ENCODE peak calls at places on chromosomes 2 and 18, in nine cellular contexts. One of them, this sample, is unnamed.

GRCh38 chr2:99576775-99577174 is 87.0 kb upstream of the REV1 start:
- DNase-seq in upper lobe of right lung: no peak
- DNase-seq in fibroblast of lung: no peak
- DNase-seq in HL-60: no peak
- DNase-seq in transverse colon: no peak
- DNase-seq in PC-3: no peak
- DNase-seq in A549: no peak
- DNase-seq in spleen: no peak
- DNase-seq in cardiac muscle cell: no peak
- DNase-seq in this sample: no peak

GRCh38 chr2:24613154-24613814 is 122.2 kb downstream of the NCOA1 start:
- DNase-seq in HL-60: peak
- DNase-seq in spleen: no peak
- DNase-seq in fibroblast of lung: peak
- DNase-seq in transverse colon: no peak
- DNase-seq in cardiac muscle cell: peak
- DNase-seq in upper lobe of right lung: no peak
- DNase-seq in PC-3: peak
- DNase-seq in A549: peak
- DNase-seq in this sample: no peak

GRCh38 chr18:59054892-59055291 is 84.8 kb upstream of the SEC11C start:
- DNase-seq in upper lobe of right lung: no peak
- DNase-seq in fibroblast of lung: no peak
- DNase-seq in A549: no peak
- DNase-seq in spleen: no peak
- DNase-seq in cardiac muscle cell: no peak
- DNase-seq in transverse colon: no peak
- DNase-seq in PC-3: peak
- DNase-seq in HL-60: no peak
- DNase-seq in this sample: no peak

GRCh38 chr18:35024965-35025364 is 16.2 kb upstream of the MAPRE2 start:
- DNase-seq in PC-3: peak
- DNase-seq in HL-60: no peak
- DNase-seq in cardiac muscle cell: peak
- DNase-seq in A549: peak
- DNase-seq in fibroblast of lung: peak
- DNase-seq in transverse colon: peak
- DNase-seq in upper lobe of right lung: no peak
- DNase-seq in spleen: no peak
- DNase-seq in this sample: no peak

GRCh38 chr2:48169066-48169724 is 262.9 kb upstream of the FBXO11 start:
- DNase-seq in PC-3: no peak
- DNase-seq in transverse colon: no peak
- DNase-seq in spleen: no peak
- DNase-seq in A549: no peak
- DNase-seq in HL-60: peak
- DNase-seq in upper lobe of right lung: no peak
- DNase-seq in cardiac muscle cell: peak
- DNase-seq in fibroblast of lung: no peak
- DNase-seq in this sample: no peak

GRCh38 chr2:30106543-30106942 is 40.3 kb upstream of the YPEL5 start:
- DNase-seq in PC-3: no peak
- DNase-seq in cardiac muscle cell: peak
- DNase-seq in fibroblast of lung: no peak
- DNase-seq in spleen: no peak
- DNase-seq in A549: peak
- DNase-seq in HL-60: no peak
- DNase-seq in upper lobe of right lung: no peak
- DNase-seq in transverse colon: no peak
- DNase-seq in this sample: no peak

GRCh38 chr2:43251171-43251731 is 24.8 kb upstream of the ZFP36L2 start:
- DNase-seq in cardiac muscle cell: peak
- DNase-seq in PC-3: no peak
- DNase-seq in fibroblast of lung: peak
- DNase-seq in A549: no peak
- DNase-seq in HL-60: no peak
- DNase-seq in spleen: no peak
- DNase-seq in transverse colon: no peak
- DNase-seq in upper lobe of right lung: peak
- DNase-seq in this sample: no peak

GRCh38 chr2:127400897-127401756 is 13.4 kb upstream of the MAP3K2 start:
- DNase-seq in transverse colon: peak
- DNase-seq in fibroblast of lung: peak
- DNase-seq in spleen: peak
- DNase-seq in upper lobe of right lung: peak
- DNase-seq in PC-3: peak
- DNase-seq in cardiac muscle cell: peak
- DNase-seq in HL-60: no peak
- DNase-seq in A549: peak
- DNase-seq in this sample: no peak

GRCh38 chr2:29105375-29105774 is 9.8 kb upstream of the CLIP4 start:
- DNase-seq in fibroblast of lung: no peak
- DNase-seq in HL-60: no peak
- DNase-seq in A549: peak
- DNase-seq in PC-3: no peak
- DNase-seq in upper lobe of right lung: no peak
- DNase-seq in transverse colon: no peak
- DNase-seq in cardiac muscle cell: no peak
- DNase-seq in spleen: no peak
- DNase-seq in this sample: no peak

GRCh38 chr2:11814979-11815510 is 68.6 kb downstream of the LPIN1 start:
- DNase-seq in PC-3: no peak
- DNase-seq in fibroblast of lung: no peak
- DNase-seq in upper lobe of right lung: no peak
- DNase-seq in spleen: no peak
- DNase-seq in transverse colon: no peak
- DNase-seq in HL-60: no peak
- DNase-seq in A549: no peak
- DNase-seq in cardiac muscle cell: no peak
- DNase-seq in this sample: no peak

GRCh38 chr18:59911600-59911999 is 11.8 kb downstream of the PMAIP1 start:
- DNase-seq in PC-3: no peak
- DNase-seq in transverse colon: no peak
- DNase-seq in A549: no peak
- DNase-seq in spleen: no peak
- DNase-seq in fibroblast of lung: no peak
- DNase-seq in upper lobe of right lung: no peak
- DNase-seq in cardiac muscle cell: no peak
- DNase-seq in HL-60: peak
- DNase-seq in this sample: no peak

GRCh38 chr18:77071711-77072292 is 60.8 kb downstream of the MBP start:
- DNase-seq in fibroblast of lung: peak
- DNase-seq in transverse colon: no peak
- DNase-seq in HL-60: no peak
- DNase-seq in cardiac muscle cell: peak
- DNase-seq in PC-3: peak
- DNase-seq in spleen: no peak
- DNase-seq in A549: peak
- DNase-seq in upper lobe of right lung: no peak
- DNase-seq in this sample: no peak

GRCh38 chr2:27390822-27391679 is 10.5 kb upstream of the ZNF513 start:
- DNase-seq in HL-60: no peak
- DNase-seq in transverse colon: no peak
- DNase-seq in fibroblast of lung: no peak
- DNase-seq in A549: no peak
- DNase-seq in spleen: no peak
- DNase-seq in PC-3: no peak
- DNase-seq in upper lobe of right lung: no peak
- DNase-seq in cardiac muscle cell: no peak
- DNase-seq in this sample: no peak

GRCh38 chr2:232120911-232121310 is 159.4 kb downstream of the DIS3L2 start:
- DNase-seq in HL-60: no peak
- DNase-seq in transverse colon: no peak
- DNase-seq in cardiac muscle cell: peak
- DNase-seq in spleen: no peak
- DNase-seq in upper lobe of right lung: no peak
- DNase-seq in A549: no peak
- DNase-seq in PC-3: no peak
- DNase-seq in fibroblast of lung: no peak
- DNase-seq in this sample: no peak

GRCh38 chr2:232111551-232111950 is 150.0 kb downstream of the DIS3L2 start:
- DNase-seq in upper lobe of right lung: no peak
- DNase-seq in spleen: no peak
- DNase-seq in A549: no peak
- DNase-seq in fibroblast of lung: no peak
- DNase-seq in transverse colon: no peak
- DNase-seq in HL-60: no peak
- DNase-seq in PC-3: no peak
- DNase-seq in cardiac muscle cell: no peak
- DNase-seq in this sample: no peak

GRCh38 chr2:232116839-232117238 is 155.3 kb downstream of the DIS3L2 start:
- DNase-seq in PC-3: no peak
- DNase-seq in HL-60: no peak
- DNase-seq in fibroblast of lung: no peak
- DNase-seq in cardiac muscle cell: no peak
- DNase-seq in spleen: no peak
- DNase-seq in transverse colon: no peak
- DNase-seq in A549: no peak
- DNase-seq in upper lobe of right lung: no peak
- DNase-seq in this sample: no peak

GRCh38 chr2:232113821-232114220 is 152.3 kb downstream of the DIS3L2 start:
- DNase-seq in transverse colon: no peak
- DNase-seq in spleen: no peak
- DNase-seq in cardiac muscle cell: peak
- DNase-seq in A549: no peak
- DNase-seq in fibroblast of lung: no peak
- DNase-seq in HL-60: no peak
- DNase-seq in PC-3: no peak
- DNase-seq in upper lobe of right lung: no peak
- DNase-seq in this sample: no peak

DNA sequence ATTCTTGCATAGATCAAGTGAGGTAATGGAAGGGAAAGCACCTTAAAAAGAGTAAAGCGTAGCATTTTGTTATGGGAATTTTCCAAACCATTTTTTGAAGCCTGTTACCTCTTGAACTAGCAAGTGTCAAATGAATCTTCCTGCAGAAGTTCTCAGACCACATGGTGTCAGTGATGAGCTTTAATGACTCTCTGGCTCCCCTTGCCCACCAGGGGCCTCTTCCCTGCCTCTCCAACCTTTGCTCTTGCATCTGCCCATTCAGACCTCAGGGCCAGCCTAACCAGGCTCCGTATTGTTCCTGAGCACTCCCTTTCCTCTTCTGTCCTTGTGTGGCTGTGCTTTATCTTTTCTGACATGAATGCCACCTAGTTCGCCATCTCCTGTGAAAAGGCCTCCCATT is 155.9 kb downstream of the DIS3L2 start:
- DNase-seq in HL-60: no peak
- DNase-seq in spleen: no peak
- DNase-seq in upper lobe of right lung: no peak
- DNase-seq in fibroblast of lung: no peak
- DNase-seq in PC-3: no peak
- DNase-seq in cardiac muscle cell: no peak
- DNase-seq in transverse colon: no peak
- DNase-seq in A549: peak
- DNase-seq in this sample: no peak
- TF ChIP-seq CTCF in HL-60: no peak
- TF ChIP-seq CTCF in spleen: no peak
- TF ChIP-seq CTCF in upper lobe of right lung: no peak
- TF ChIP-seq CTCF in fibroblast of lung: no peak
- TF ChIP-seq CTCF in PC-3: peak
- TF ChIP-seq CTCF in cardiac muscle cell: no peak
- TF ChIP-seq CTCF in transverse colon: no peak
- TF ChIP-seq CTCF in A549: no peak
- TF ChIP-seq CTCF in this sample: no peak

GRCh38 chr2:83826601-83827000 is 632.5 kb downstream of the SUCLG1 start:
- DNase-seq in HL-60: no peak
- DNase-seq in transverse colon: no peak
- DNase-seq in upper lobe of right lung: no peak
- DNase-seq in A549: no peak
- DNase-seq in cardiac muscle cell: no peak
- DNase-seq in PC-3: no peak
- DNase-seq in fibroblast of lung: no peak
- DNase-seq in spleen: no peak
- DNase-seq in this sample: no peak

GRCh38 chr2:83823238-83823637 is 635.8 kb downstream of the SUCLG1 start:
- DNase-seq in fibroblast of lung: no peak
- DNase-seq in transverse colon: no peak
- DNase-seq in upper lobe of right lung: no peak
- DNase-seq in PC-3: no peak
- DNase-seq in HL-60: no peak
- DNase-seq in spleen: peak
- DNase-seq in A549: no peak
- DNase-seq in cardiac muscle cell: no peak
- DNase-seq in this sample: no peak

DNA sequence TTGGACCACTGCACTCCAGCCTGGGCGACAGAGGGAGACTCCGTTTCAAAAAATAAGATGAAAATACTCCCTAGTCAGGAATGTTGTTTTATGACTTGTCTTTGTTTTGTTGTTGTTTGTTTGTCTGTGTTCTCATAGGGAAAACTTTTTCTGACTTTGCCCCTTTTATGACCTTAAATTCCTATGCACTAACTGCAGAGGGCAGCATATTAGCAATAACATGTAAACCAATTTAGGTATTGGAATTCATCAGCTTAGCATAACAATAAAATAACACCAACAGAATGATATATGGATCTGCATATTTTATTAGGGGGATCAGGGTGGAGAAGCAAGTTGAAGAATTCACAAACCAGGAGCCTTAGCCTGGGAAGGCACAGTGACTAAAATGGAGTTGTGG is 631.5 kb downstream of the SUCLG1 start:
- DNase-seq in transverse colon: no peak
- DNase-seq in A549: no peak
- DNase-seq in fibroblast of lung: no peak
- DNase-seq in HL-60: no peak
- DNase-seq in cardiac muscle cell: no peak
- DNase-seq in PC-3: peak
- DNase-seq in upper lobe of right lung: no peak
- DNase-seq in spleen: no peak
- DNase-seq in this sample: no peak
- TF ChIP-seq CTCF in transverse colon: no peak
- TF ChIP-seq CTCF in A549: no peak
- TF ChIP-seq CTCF in fibroblast of lung: no peak
- TF ChIP-seq CTCF in HL-60: no peak
- TF ChIP-seq CTCF in cardiac muscle cell: no peak
- TF ChIP-seq CTCF in PC-3: peak
- TF ChIP-seq CTCF in upper lobe of right lung: no peak
- TF ChIP-seq CTCF in spleen: no peak
- TF ChIP-seq CTCF in this sample: peak

DNA sequence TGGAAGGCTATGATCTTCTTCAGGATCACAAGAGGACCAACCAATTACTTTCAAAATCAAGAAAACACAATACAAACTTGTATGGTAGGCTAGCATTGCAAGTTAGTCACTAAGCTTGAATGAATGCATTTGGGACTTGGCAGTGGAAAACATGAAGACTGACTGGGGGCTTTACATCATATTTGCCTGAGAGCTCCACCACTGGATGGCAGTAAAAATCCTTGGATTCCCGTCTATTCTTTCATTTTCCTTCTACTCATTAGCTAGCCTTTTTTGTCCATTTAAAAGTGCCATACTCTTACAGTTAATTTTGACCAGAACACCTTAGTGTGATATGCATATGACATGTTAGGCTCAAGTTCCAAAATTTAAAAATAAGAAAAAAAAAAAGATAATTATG is 63.5 kb upstream of the RASGRP3 start:
- DNase-seq in HL-60: no peak
- DNase-seq in fibroblast of lung: peak
- DNase-seq in PC-3: peak
- DNase-seq in spleen: no peak
- DNase-seq in transverse colon: no peak
- DNase-seq in cardiac muscle cell: peak
- DNase-seq in upper lobe of right lung: no peak
- DNase-seq in A549: peak
- DNase-seq in this sample: no peak
- TF ChIP-seq CTCF in HL-60: no peak
- TF ChIP-seq CTCF in fibroblast of lung: peak
- TF ChIP-seq CTCF in PC-3: peak
- TF ChIP-seq CTCF in spleen: peak
- TF ChIP-seq CTCF in transverse colon: no peak
- TF ChIP-seq CTCF in cardiac muscle cell: peak
- TF ChIP-seq CTCF in upper lobe of right lung: peak
- TF ChIP-seq CTCF in A549: peak
- TF ChIP-seq CTCF in this sample: peak

GRCh38 chr2:101983928-101984327 is 7.8 kb upstream of the IL1R2 start:
- DNase-seq in spleen: no peak
- DNase-seq in HL-60: no peak
- DNase-seq in A549: no peak
- DNase-seq in PC-3: peak
- DNase-seq in cardiac muscle cell: no peak
- DNase-seq in transverse colon: no peak
- DNase-seq in fibroblast of lung: peak
- DNase-seq in upper lobe of right lung: no peak
- DNase-seq in this sample: no peak
- TF ChIP-seq CTCF in spleen: peak
- TF ChIP-seq CTCF in HL-60: peak
- TF ChIP-seq CTCF in A549: peak
- TF ChIP-seq CTCF in PC-3: peak
- TF ChIP-seq CTCF in cardiac muscle cell: peak
- TF ChIP-seq CTCF in transverse colon: peak
- TF ChIP-seq CTCF in fibroblast of lung: peak
- TF ChIP-seq CTCF in upper lobe of right lung: peak
- TF ChIP-seq CTCF in this sample: peak

This sample was measured in chondrocyte.